ENCODE peak calls at places on chromosomes 6 and 20, in nine cellular contexts. T is neural progenitor cell, G is breast epithelium, Y is keratinocyte, N is pancreas, M is HepG2, B is mammary epithelial cell, D is spleen, H is sigmoid colon. U is an unnamed sample.

GRCh38 chr6:166422201-166422940 is 39.6 kb upstream of the MPC1 start:
- DNase-seq in G (no peak), T (no peak), N (no peak), M (no peak), H (no peak), D (no peak), Y (no peak), B (no peak), U (peak; percentile 39)

GRCh38 chr6:37987008-37987407 is 167.5 kb downstream of the ZFAND3 start:
- DNase-seq in Y (no peak), D (no peak), M (no peak), T (no peak), H (no peak), N (no peak), B (peak; percentile 12), G (no peak), U (no peak)

GRCh38 chr6:45045253-45045601 is 282.9 kb upstream of the RUNX2 start:
- DNase-seq in H (no peak), T (no peak), N (no peak), D (no peak), M (no peak), B (no peak), Y (no peak), G (no peak), U (no peak)

GRCh38 chr6:18323935-18324707 is 59.8 kb upstream of the DEK start:
- DNase-seq in D (no peak), N (no peak), Y (no peak), M (peak; percentile 54), T (peak; percentile 72), G (no peak), B (peak; percentile 40), H (no peak), U (no peak)

GRCh38 chr6:123380257-123380656 is 256.5 kb downstream of the TRDN start:
- DNase-seq in Y (no peak), T (peak; percentile 61), B (peak; percentile 14), D (no peak), N (no peak), H (no peak), G (no peak), M (peak; percentile 22), U (no peak)

GRCh38 chr6:56953597-56954388 is 1.1 kb upstream of the BEND6 start:
- DNase-seq in H (no peak), N (no peak), B (peak; percentile 51), M (no peak), T (peak; percentile 33), G (no peak), D (no peak), Y (no peak), U (no peak)

GRCh38 chr6:108581237-108581931 is 20.7 kb downstream of the FOXO3 start:
- DNase-seq in M (no peak), Y (no peak), B (peak; percentile 77), T (no peak), G (no peak), D (no peak), H (peak; percentile 85), N (no peak), U (no peak)

GRCh38 chr6:125154184-125155135 is 887 bp downstream of the TPD52L1 start:
- DNase-seq in M (peak; percentile 7), G (peak; percentile 59), H (peak; percentile 68), D (peak; percentile 78), B (peak; percentile 69), N (peak; percentile 57), T (peak; percentile 60), Y (no peak), U (peak; percentile 77)

GRCh38 chr6:149264629-149265028 is 52.9 kb upstream of the TAB2 start:
- DNase-seq in N (no peak), B (no peak), H (no peak), Y (no peak), G (no peak), T (peak; percentile 31), M (peak; percentile 38), D (no peak), U (no peak)

GRCh38 chr6:14713561-14713960 is 532.3 kb upstream of the JARID2 start:
- DNase-seq in G (no peak), H (no peak), N (no peak), T (no peak), Y (no peak), M (no peak), D (no peak), B (no peak), U (no peak)

GRCh38 chr6:37204014-37204751 is 34.2 kb downstream of the PIM1 start:
- DNase-seq in M (peak; percentile 76), T (no peak), N (peak; percentile 60), B (peak; percentile 55), Y (no peak), D (no peak), G (no peak), H (no peak), U (no peak)

GRCh38 chr6:151763938-151764680 is 43.4 kb upstream of the ESR1 start:
- DNase-seq in B (peak; percentile 97), G (peak; percentile 96), D (peak; percentile 85), Y (peak; percentile 88), T (peak; percentile 90), H (peak; percentile 91), M (peak; percentile 46), N (peak; percentile 89), U (peak; percentile 91)

GRCh38 chr6:14910692-14911547 is 334.9 kb upstream of the JARID2 start:
- DNase-seq in B (no peak), M (no peak), G (no peak), N (no peak), T (no peak), H (peak; percentile 75), Y (no peak), D (peak; percentile 89), U (peak; percentile 86)

DNA sequence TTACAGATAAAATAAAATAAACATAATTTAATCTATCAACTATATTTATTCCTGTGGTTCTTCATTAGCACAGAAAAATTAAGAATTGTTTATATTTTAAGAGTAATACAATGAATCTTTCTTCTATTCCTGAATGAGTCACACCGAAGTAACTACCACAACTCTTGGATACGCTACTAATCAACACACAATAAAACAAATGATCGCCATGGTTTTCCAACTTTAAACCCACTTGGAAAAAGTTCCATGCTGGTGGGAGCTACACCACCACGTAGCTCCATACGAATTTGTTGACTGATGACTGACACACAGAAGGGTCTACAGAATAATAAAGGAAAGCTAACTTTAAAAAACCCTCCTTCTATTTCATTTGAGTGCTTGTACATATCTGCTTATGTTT is 135.8 kb upstream of the NEDD9 start:
- DNase-seq in G (no peak), N (no peak), D (no peak), H (no peak), T (no peak), M (peak; percentile 24), B (peak; percentile 50), Y (no peak), U (no peak)
- H3K27ac ChIP-seq in G (peak overlapping the region; percentile 77), N (no peak overlapping the region), D (no peak overlapping the region), H (no peak overlapping the region), T (no peak overlapping the region), M (peak overlapping the region; percentile 94), B (peak overlapping the region; percentile 72), Y (peak overlapping the region; percentile 58), U (peak overlapping the region; percentile 96)

GRCh38 chr20:46994341-46994740 is 99.7 kb downstream of the EYA2 start:
- DNase-seq in Y (no peak), B (peak; percentile 48), M (no peak), D (peak; percentile 71), G (no peak), H (no peak), T (no peak), N (no peak), U (no peak)
- H3K4me1 ChIP-seq in Y (no peaks in the 10 kb centered on the region), B (peaks cover 11% of the 10 kb centered on the region), M (no peaks in the 10 kb centered on the region), D (peaks cover 10% of the 10 kb centered on the region), G (no peaks in the 10 kb centered on the region), H (peaks cover 8% of the 10 kb centered on the region), T (peaks cover 57% of the 10 kb centered on the region), N (no peaks in the 10 kb centered on the region), U (no peaks in the 10 kb centered on the region)

DNA sequence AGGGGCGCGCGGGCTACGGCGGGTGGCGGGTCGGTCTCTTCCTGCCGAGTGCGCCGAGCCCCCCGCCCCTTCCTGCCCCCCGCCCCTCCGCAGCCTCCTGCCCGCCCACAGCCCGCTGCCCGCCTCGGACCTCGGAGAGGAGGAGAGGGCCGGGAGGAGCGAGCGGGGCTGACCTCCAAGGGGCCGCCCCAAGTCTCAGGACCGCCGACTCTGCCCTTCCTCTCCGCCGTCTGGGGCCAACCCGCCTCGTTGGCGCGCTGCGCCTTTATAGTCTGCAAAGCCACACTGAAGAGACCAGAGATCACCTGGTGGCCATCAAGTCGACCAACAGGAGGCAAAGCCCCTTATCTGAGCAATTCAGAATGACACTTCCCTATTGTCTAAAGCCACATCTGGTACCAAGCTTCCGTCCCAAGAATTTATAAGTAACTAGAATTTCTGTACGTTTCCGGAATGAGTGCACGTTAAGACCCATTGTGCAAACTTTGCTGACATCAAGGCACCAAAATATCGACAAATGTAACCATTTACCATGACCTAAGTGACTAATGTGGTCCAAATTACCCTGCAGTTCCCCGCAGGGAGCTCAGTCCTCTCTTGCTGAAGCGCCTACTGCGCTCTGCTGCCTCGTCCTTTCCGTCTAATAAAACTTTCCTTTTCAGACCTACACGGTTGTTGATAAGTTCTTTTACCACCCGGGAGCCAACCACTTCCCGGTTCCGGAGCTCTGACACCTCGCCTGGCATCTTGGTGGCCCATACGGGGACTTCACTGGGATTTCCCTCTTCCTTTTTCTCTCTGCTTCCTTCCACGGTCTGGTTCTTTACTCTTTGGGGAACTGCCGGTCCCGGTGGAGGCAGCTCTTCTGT is at the start of gene CPXM1:
- DNase-seq in M (peak; percentile 46), G (no peak), T (peak; percentile 90), D (no peak), Y (no peak), H (no peak), B (no peak), N (no peak), U (peak; percentile 77)
- TF ChIP-seq CTCF in M (no peak), G (no peak), T (peak; percentile 31), D (no peak), Y (no peak), H (no peak), B (no peak), N (no peak), U (no peak)

DNA sequence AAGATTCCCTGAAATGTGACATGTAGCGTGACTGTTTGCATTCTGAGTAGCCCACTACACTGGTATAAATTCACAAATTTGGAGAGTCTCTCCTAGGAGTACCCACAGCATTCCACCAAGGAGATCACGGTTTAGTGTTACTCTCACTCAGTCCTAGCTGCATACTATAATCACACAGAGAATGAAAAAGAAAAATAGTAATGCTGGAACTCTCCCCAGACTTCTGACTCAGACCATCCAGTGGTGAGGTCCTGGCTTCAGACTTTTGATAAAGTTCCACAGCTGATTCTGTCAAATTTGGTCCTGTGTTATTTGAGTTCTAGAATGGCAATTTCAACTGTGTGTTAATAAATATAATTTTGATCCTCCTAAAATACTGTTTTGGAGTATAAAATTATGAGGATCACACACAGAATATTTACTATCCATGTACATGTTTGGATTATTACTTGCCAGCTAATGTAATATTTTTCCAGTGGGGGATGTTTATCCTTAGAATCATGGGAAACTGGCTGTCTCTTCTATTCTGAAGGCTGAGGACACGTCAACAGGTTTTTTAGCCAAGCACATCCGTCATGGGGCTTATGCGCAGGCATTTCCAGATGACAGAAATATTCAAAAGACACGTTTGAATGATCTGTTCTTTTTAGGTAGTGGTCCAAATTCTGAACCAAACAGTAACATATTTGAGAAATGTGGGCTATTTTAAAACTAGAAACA is 5.1 kb upstream of the KIAA0408 start:
- DNase-seq in N (no peak), H (no peak), G (no peak), Y (no peak), M (no peak), D (no peak), T (no peak), B (no peak), U (no peak)
- H3K27ac ChIP-seq in N (no peak overlapping the region), H (peak overlapping the region; percentile 74), G (no peak overlapping the region), Y (no peak overlapping the region), M (no peak overlapping the region), D (no peak overlapping the region), T (no peak overlapping the region), B (no peak overlapping the region), U (no peak overlapping the region)